ENCODE peak calls at places on chromosomes 4 and X, in nine cellular contexts. R, N, H, A, L, E, G, S and Y are unnamed samples.

GRCh38 chr4:7595883-7596535 is 161.3 kb upstream of the PSAPL1 start:
- DNase-seq in R (no peak), N (no peak), H (peak), A (no peak), L (no peak), E (no peak), G (no peak), S (no peak), Y (no peak)

GRCh38 chr4:76504613-76505465 is 69.8 kb downstream of the SHROOM3 start:
- DNase-seq in R (no peak), N (no peak), H (no peak), A (no peak), L (no peak), E (peak), G (no peak), S (no peak), Y (peak)

GRCh38 chr4:25878676-25879075 is 15.9 kb upstream of the SEL1L3 start:
- DNase-seq in R (no peak), N (no peak), H (no peak), A (no peak), L (no peak), E (no peak), G (no peak), S (no peak), Y (no peak)

GRCh38 chr4:165077034-165077578 is 23.4 kb downstream of the TRIM75 start:
- DNase-seq in R (no peak), N (no peak), H (no peak), A (no peak), L (no peak), E (no peak), G (no peak), S (no peak), Y (no peak)

GRCh38 chr4:102687373-102687981 is 73.3 kb downstream of the MANBA start:
- DNase-seq in R (no peak), N (no peak), H (no peak), A (no peak), L (no peak), E (no peak), G (no peak), S (no peak), Y (no peak)

GRCh38 chr4:161629694-161630441 is 533.9 kb downstream of the FSTL5 start:
- DNase-seq in R (no peak), N (no peak), H (no peak), A (no peak), L (no peak), E (no peak), G (no peak), S (no peak), Y (no peak)

GRCh38 chr4:14289708-14290107 is 662.2 kb upstream of the BOD1L1 start:
- DNase-seq in R (no peak), N (no peak), H (no peak), A (no peak), L (no peak), E (no peak), G (no peak), S (no peak), Y (no peak)

GRCh38 chr4:147360301-147360700 is 120.6 kb upstream of the EDNRA start:
- DNase-seq in R (no peak), N (no peak), H (no peak), A (peak), L (no peak), E (no peak), G (no peak), S (no peak), Y (no peak)

GRCh38 chrX:103699243-103699642 is 11.5 kb upstream of the TMEM31 start:
- DNase-seq in R (no peak), N (no peak), H (no peak), A (no peak), L (no peak), E (no peak), G (no peak), S (no peak), Y (no peak)

GRCh38 chrX:102651968-102652744 is 873 bp downstream of the GPRASP1 start:
- DNase-seq in R (no peak), N (no peak), H (peak), A (no peak), L (no peak), E (no peak), G (peak), S (no peak), Y (peak)

GRCh38 chr4:26141101-26141830 is 179.5 kb upstream of the RBPJ start:
- DNase-seq in R (no peak), N (no peak), H (no peak), A (no peak), L (no peak), E (no peak), G (peak), S (no peak), Y (no peak)

GRCh38 chr4:182826391-182826790 is 90.8 kb downstream of the DCTD start:
- DNase-seq in R (no peak), N (no peak), H (no peak), A (no peak), L (no peak), E (no peak), G (no peak), S (no peak), Y (no peak)

GRCh38 chrX:30246769-30247489 is at the start of gene MAGEB1:
- DNase-seq in R (no peak), N (no peak), H (no peak), A (no peak), L (no peak), E (peak), G (peak), S (peak), Y (no peak)

GRCh38 chrX:148632444-148632843 is 132.0 kb downstream of the AFF2 start:
- DNase-seq in R (no peak), N (no peak), H (no peak), A (no peak), L (no peak), E (no peak), G (no peak), S (no peak), Y (no peak)

GRCh38 chrX:100447563-100448397 is 37.7 kb upstream of the PCDH19 start:
- DNase-seq in R (no peak), N (peak), H (peak), A (no peak), L (peak), E (no peak), G (peak), S (peak), Y (peak)

GRCh38 chrX:3219667-3220066 is 126.8 kb downstream of the MXRA5 start:
- DNase-seq in R (no peak), N (no peak), H (no peak), A (no peak), L (no peak), E (no peak), G (no peak), S (no peak), Y (no peak)

GRCh38 chr4:183840311-183840710 is 64.8 kb upstream of the STOX2 start:
- DNase-seq in R (peak), N (peak), H (peak), A (peak), L (peak), E (peak), G (peak), S (peak), Y (peak)

GRCh38 chr4:26150948-26151347 is 169.9 kb upstream of the RBPJ start:
- DNase-seq in R (no peak), N (no peak), H (no peak), A (no peak), L (no peak), E (no peak), G (no peak), S (no peak), Y (no peak)

GRCh38 chr4:128354205-128354821 is 66.7 kb upstream of the PGRMC2 start:
- DNase-seq in R (no peak), N (no peak), H (no peak), A (peak), L (peak), E (peak), G (no peak), S (no peak), Y (no peak)

GRCh38 chrX:63115196-63115595 is 235.9 kb downstream of the SPIN4 start:
- DNase-seq in R (no peak), N (no peak), H (no peak), A (no peak), L (no peak), E (no peak), G (no peak), S (no peak), Y (no peak)

GRCh38 chr4:159065513-159066240 is 37.2 kb upstream of the RAPGEF2 start:
- DNase-seq in R (no peak), N (no peak), H (no peak), A (no peak), L (no peak), E (no peak), G (no peak), S (no peak), Y (no peak)

GRCh38 chr4:73728091-73728741 is 12.2 kb upstream of the CXCL8 start:
- DNase-seq in R (no peak), N (no peak), H (no peak), A (no peak), L (no peak), E (no peak), G (no peak), S (no peak), Y (no peak)

GRCh38 chr4:6909113-6909969 is at the start of gene TBC1D14:
- DNase-seq in R (peak), N (peak), H (peak), A (no peak), L (peak), E (peak), G (peak), S (peak), Y (peak)

GRCh38 chr4:6368096-6368495 is 98.4 kb downstream of the WFS1 start:
- DNase-seq in R (no peak), N (no peak), H (no peak), A (no peak), L (no peak), E (no peak), G (no peak), S (no peak), Y (no peak)

GRCh38 chr4:58688603-58689002 is 1578.4 kb upstream of the IGFBP7 start:
- DNase-seq in R (no peak), N (no peak), H (no peak), A (no peak), L (no peak), E (no peak), G (no peak), S (no peak), Y (no peak)

GRCh38 chr4:165288639-165289428 is 38.6 kb upstream of the MSMO1 start:
- DNase-seq in R (no peak), N (no peak), H (no peak), A (no peak), L (no peak), E (peak), G (no peak), S (no peak), Y (no peak)

GRCh38 chr4:15656038-15656470 is 897 bp upstream of the FBXL5 start:
- DNase-seq in R (no peak), N (no peak), H (peak), A (no peak), L (no peak), E (no peak), G (peak), S (peak), Y (no peak)

GRCh38 chr4:80500593-80500992 is 165.1 kb downstream of the CFAP299 start:
- DNase-seq in R (no peak), N (no peak), H (no peak), A (no peak), L (no peak), E (no peak), G (no peak), S (no peak), Y (no peak)

GRCh38 chr4:185143596-185143969 is 517 bp downstream of the SLC25A4 start:
- DNase-seq in R (peak), N (no peak), H (peak), A (no peak), L (no peak), E (peak), G (peak), S (no peak), Y (no peak)

GRCh38 chrX:15158736-15159406 is 111.0 kb downstream of the ASB9 start:
- DNase-seq in R (no peak), N (no peak), H (no peak), A (no peak), L (no peak), E (no peak), G (no peak), S (no peak), Y (no peak)

GRCh38 chr4:38162240-38162784 is 202.1 kb downstream of the PTTG2 start:
- DNase-seq in R (no peak), N (no peak), H (no peak), A (no peak), L (peak), E (peak), G (no peak), S (no peak), Y (no peak)

GRCh38 chr4:161577604-161578301 is 586.0 kb downstream of the FSTL5 start:
- DNase-seq in R (no peak), N (no peak), H (no peak), A (no peak), L (no peak), E (no peak), G (no peak), S (no peak), Y (no peak)

GRCh38 chr4:182896421-182896820 is 20.8 kb downstream of the DCTD start:
- DNase-seq in R (no peak), N (no peak), H (no peak), A (no peak), L (no peak), E (no peak), G (no peak), S (no peak), Y (no peak)

GRCh38 chr4:121360496-121360895 is 20.3 kb downstream of the QRFPR start:
- DNase-seq in R (no peak), N (no peak), H (no peak), A (no peak), L (no peak), E (no peak), G (no peak), S (no peak), Y (no peak)

GRCh38 chr4:186473933-186474332 is 81.4 kb downstream of the MTNR1A start:
- DNase-seq in R (no peak), N (no peak), H (no peak), A (no peak), L (no peak), E (no peak), G (no peak), S (no peak), Y (no peak)

GRCh38 chr4:11487139-11487538 is 58.4 kb upstream of the HS3ST1 start:
- DNase-seq in R (no peak), N (no peak), H (no peak), A (no peak), L (no peak), E (no peak), G (no peak), S (no peak), Y (no peak)

DNA sequence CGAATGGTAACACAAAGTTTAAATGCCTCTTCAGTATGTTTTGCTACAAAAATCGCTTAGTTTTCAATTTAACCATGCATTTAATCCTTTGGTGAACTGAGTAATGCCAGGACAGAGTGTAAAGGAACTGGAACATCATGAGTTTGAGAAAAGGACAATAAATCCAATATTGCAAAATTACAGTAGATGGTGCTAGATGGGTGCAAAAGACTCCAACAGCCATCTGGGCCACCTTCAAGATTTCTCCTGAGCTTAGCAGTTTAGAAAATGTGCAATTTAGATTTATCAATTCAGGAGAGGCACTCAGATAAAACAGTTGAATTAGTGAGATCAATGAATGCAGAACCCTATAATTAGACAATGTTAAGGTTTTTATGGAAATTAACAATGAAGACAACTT is 33.2 kb upstream of the MID1IP1 start:
- DNase-seq in R (no peak), N (no peak), H (no peak), A (no peak), L (no peak), E (no peak), G (peak), S (no peak), Y (no peak)
- TF ChIP-seq CTCF in R (peak), N (no peak), H (peak), A (no peak), L (peak), E (peak), G (peak), S (peak), Y (no peak)

DNA sequence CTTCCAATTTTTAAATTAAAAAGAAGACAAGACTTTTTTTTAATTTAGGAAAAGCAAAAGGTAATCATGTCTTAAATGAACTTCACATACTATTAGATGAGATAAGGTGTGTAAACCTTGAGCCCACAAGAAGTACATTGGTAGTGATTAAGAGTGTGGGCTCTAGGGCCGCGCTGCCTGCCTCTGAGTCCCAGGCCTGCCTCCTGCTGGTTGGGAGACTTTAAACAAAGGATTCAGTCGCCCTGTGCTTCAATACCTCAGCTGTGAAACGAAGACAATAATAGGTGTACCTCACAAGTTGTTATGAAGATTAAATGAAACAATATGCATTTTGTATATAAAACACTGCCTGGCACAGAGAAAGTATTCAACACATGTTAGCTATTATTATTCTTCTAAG is 95.9 kb upstream of the MYOZ2 start:
- DNase-seq in R (no peak), N (no peak), H (no peak), A (no peak), L (no peak), E (no peak), G (no peak), S (peak), Y (peak)
- TF ChIP-seq CTCF in R (no peak), N (peak), H (no peak), A (peak), L (no peak), E (peak), G (no peak), S (peak), Y (no peak)

DNA sequence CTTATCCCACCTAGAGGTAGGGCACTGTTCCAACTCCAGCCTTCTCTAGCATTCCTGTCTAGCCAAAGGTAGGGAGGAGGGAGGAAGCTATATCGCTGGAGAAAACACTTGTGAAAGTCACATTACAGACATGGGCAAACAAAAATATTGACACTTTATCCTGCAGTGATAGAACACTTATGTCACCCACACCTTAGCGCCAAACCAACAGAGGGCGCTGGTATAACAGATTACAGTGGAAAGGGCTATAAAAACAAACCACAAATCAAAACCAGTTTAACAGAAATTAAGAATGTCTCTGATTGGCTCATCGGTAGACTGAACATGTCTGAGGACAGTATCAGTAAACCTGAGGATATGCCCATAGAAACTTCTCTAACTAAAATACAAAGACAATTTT is 451.3 kb downstream of the TLL1 start:
- DNase-seq in R (no peak), N (no peak), H (no peak), A (no peak), L (no peak), E (peak), G (peak), S (peak), Y (peak)
- TF ChIP-seq CTCF in R (no peak), N (peak), H (no peak), A (no peak), L (no peak), E (peak), G (no peak), S (peak), Y (peak)

GRCh38 chrX:76127341-76127740 is 45.5 kb upstream of the PBDC1 start:
- DNase-seq in R (no peak), N (no peak), H (no peak), A (no peak), L (no peak), E (no peak), G (no peak), S (no peak), Y (no peak)
- TF ChIP-seq CTCF in R (no peak), N (peak), H (no peak), A (no peak), L (no peak), E (peak), G (no peak), S (peak), Y (no peak)